ENCODE peak calls at places on chromosomes 12 and 14, in nine cellular contexts. R is A549; E is MV-4-11; D is progenitor cell of endocrine pancreas; P is activated CD8-positive, alpha-beta memory T cell treated with anti-CD3 and anti-CD28 coated beads for 48 hours; S is ovary; A is PC-3; Y is NCI-H446 treated with DMSO at 0.1 percent for 48 hours; Z is AG04450. I is an unnamed sample.

GRCh38 chr12:60035835-60036234 is 440.0 kb downstream of the SLC16A7 start:
- DNase-seq in R (no peak), P (no peak), A (peak), E (no peak), S (no peak), D (no peak), Z (no peak), Y (no peak), I (peak)

GRCh38 chr12:119491814-119492213 is 101.8 kb upstream of the TMEM233 start:
- DNase-seq in E (no peak), S (no peak), P (no peak), A (no peak), D (no peak), R (no peak), Y (no peak), Z (no peak), I (no peak)

GRCh38 chr12:46473634-46474201 is 101.1 kb upstream of the SLC38A2 start:
- DNase-seq in Y (no peak), P (no peak), A (peak), R (peak), Z (peak), E (peak), D (no peak), S (peak), I (peak)

GRCh38 chr14:37202812-37203211 is 5.1 kb downstream of the MIPOL1 start:
- DNase-seq in E (no peak), Z (no peak), D (no peak), R (no peak), Y (no peak), A (peak), P (no peak), S (no peak), I (peak)

GRCh38 chr12:71303199-71303598 is 136.4 kb upstream of the LGR5 start:
- DNase-seq in P (no peak), A (peak), E (no peak), Z (no peak), D (no peak), R (no peak), Y (no peak), S (no peak), I (peak)

GRCh38 chr14:82390586-82390985 is 856.9 kb upstream of the SEL1L start:
- DNase-seq in P (no peak), E (no peak), Y (no peak), R (no peak), S (no peak), A (no peak), D (no peak), Z (no peak), I (no peak)

GRCh38 chr14:23402296-23403138 is 5.6 kb downstream of the MYH6 start:
- DNase-seq in S (no peak), Y (no peak), P (no peak), A (no peak), R (no peak), E (peak), D (no peak), Z (no peak), I (no peak)

GRCh38 chr12:806116-806805 is 53.9 kb downstream of the WNK1 start:
- DNase-seq in Z (no peak), P (no peak), Y (no peak), E (no peak), A (no peak), R (peak), S (no peak), D (no peak), I (no peak)

GRCh38 chr12:51326762-51327439 is 2.9 kb upstream of the BIN2 start:
- DNase-seq in S (no peak), P (no peak), R (no peak), Y (no peak), E (peak), A (peak), Z (no peak), D (no peak), I (peak)

GRCh38 chr12:94172031-94172430 is 23.7 kb downstream of the PLXNC1 start:
- DNase-seq in R (no peak), S (no peak), Y (no peak), Z (no peak), A (peak), E (peak), P (no peak), D (no peak), I (peak)

GRCh38 chr12:123754041-123754757 is 7.9 kb upstream of the DNAH10 start:
- DNase-seq in P (no peak), Y (no peak), E (no peak), R (no peak), S (no peak), Z (no peak), A (no peak), D (no peak), I (no peak)

GRCh38 chr14:97276573-97276972 is 479.4 kb downstream of the VRK1 start:
- DNase-seq in Z (no peak), E (peak), A (peak), R (no peak), Y (no peak), S (no peak), P (no peak), D (no peak), I (no peak)